ENCODE peak calls at places on chromosomes 6 and 20, in ten cellular contexts. Y is AG09319; Q is EH; T is effector memory CD4-positive, alpha-beta T cell; N is neural crest cell; V is iris pigment epithelial cell; B is retina; D is AG09309; H is fibroblast of gingiva; X is endothelial cell. G is an unnamed sample.
A peak's percentile ranks its signal among the peaks of the same experiment; 100 is the strongest.

GRCh38 chr6:159104163-159104885 is 59.5 kb upstream of the TAGAP start:
- DNase-seq in Y (no peak), Q (peak; percentile 16), T (peak; percentile 64), N (peak; percentile 57), V (peak; percentile 51), B (peak; percentile 83), D (no peak), H (peak; percentile 15), X (peak; percentile 85), G (peak; percentile 83)

GRCh38 chr6:7811441-7811840 is 85.5 kb downstream of the BMP6 start:
- DNase-seq in Y (peak; percentile 12), Q (no peak), T (no peak), N (no peak), V (no peak), B (no peak), D (no peak), H (peak; percentile 80), X (no peak), G (no peak)

GRCh38 chr20:4507288-4507719 is 214.4 kb upstream of the PRND start:
- DNase-seq in Y (peak; percentile 70), Q (peak; percentile 99), T (no peak), N (no peak), V (peak; percentile 92), B (no peak), D (peak; percentile 93), H (peak; percentile 69), X (no peak), G (no peak)

GRCh38 chr6:133265066-133265465 is 23.9 kb downstream of the EYA4 start:
- DNase-seq in Y (no peak), Q (no peak), T (no peak), N (no peak), V (no peak), B (no peak), D (no peak), H (no peak), X (no peak), G (no peak)

GRCh38 chr6:143575440-143575839 is 63.9 kb upstream of the FUCA2 start:
- DNase-seq in Y (no peak), Q (peak; percentile 82), T (peak; percentile 41), N (peak; percentile 61), V (peak; percentile 83), B (peak; percentile 65), D (peak; percentile 76), H (peak; percentile 72), X (peak; percentile 57), G (no peak)

GRCh38 chr6:22732186-22732970 is 163.0 kb downstream of the HDGFL1 start:
- DNase-seq in Y (no peak), Q (peak; percentile 40), T (no peak), N (no peak), V (peak; percentile 38), B (no peak), D (no peak), H (peak; percentile 36), X (no peak), G (no peak)

GRCh38 chr20:53660078-53660909 is 66.7 kb upstream of the ZNF217 start:
- DNase-seq in Y (no peak), Q (peak; percentile 32), T (peak; percentile 4), N (no peak), V (no peak), B (peak; percentile 10), D (no peak), H (peak; percentile 57), X (no peak), G (no peak)

GRCh38 chr6:130159876-130160415 is 62.8 kb downstream of the SAMD3 start:
- DNase-seq in Y (no peak), Q (no peak), T (no peak), N (no peak), V (peak; percentile 6), B (peak; percentile 47), D (no peak), H (no peak), X (no peak), G (no peak)

GRCh38 chr6:113439861-113440260 is 417.3 kb upstream of the MARCKS start:
- DNase-seq in Y (no peak), Q (no peak), T (no peak), N (no peak), V (no peak), B (peak; percentile 72), D (no peak), H (no peak), X (no peak), G (no peak)

GRCh38 chr20:2005359-2005758 is 11.5 kb upstream of the PDYN start:
- DNase-seq in Y (no peak), Q (peak; percentile 26), T (no peak), N (no peak), V (peak; percentile 1), B (no peak), D (no peak), H (no peak), X (no peak), G (no peak)

GRCh38 chr6:88165877-88166492 is at the start of gene CNR1:
- DNase-seq in Y (peak; percentile 0), Q (peak; percentile 24), T (no peak), N (peak; percentile 42), V (no peak), B (peak; percentile 80), D (no peak), H (peak; percentile 59), X (peak; percentile 54), G (peak; percentile 83)

GRCh38 chr6:116682334-116682712 is 1.3 kb downstream of the KPNA5 start:
- DNase-seq in Y (no peak), Q (peak; percentile 48), T (peak; percentile 10), N (no peak), V (peak; percentile 75), B (peak; percentile 29), D (no peak), H (peak; percentile 42), X (no peak), G (no peak)

GRCh38 chr20:16367948-16368560 is 205.2 kb downstream of the KIF16B start:
- DNase-seq in Y (no peak), Q (no peak), T (no peak), N (no peak), V (no peak), B (no peak), D (no peak), H (no peak), X (no peak), G (no peak)

GRCh38 chr6:43877021-43877420 is 107.0 kb downstream of the VEGFA start:
- DNase-seq in Y (no peak), Q (no peak), T (no peak), N (no peak), V (no peak), B (no peak), D (no peak), H (no peak), X (no peak), G (no peak)

GRCh38 chr20:4821590-4821989 is 99.9 kb downstream of the PRND start:
- DNase-seq in Y (no peak), Q (no peak), T (no peak), N (no peak), V (no peak), B (no peak), D (no peak), H (no peak), X (no peak), G (no peak)

G was measured in glutamatergic neuron.